ENCODE peak calls at places on chromosomes 11 and 22, in four cellular contexts. H is gastrocnemius medialis; I is endothelial cell; P is stimulated activated naive CD8-positive, alpha-beta T cell treated with anti-CD3 and anti-CD28 coated beads, Interleukin-15, amount 100 ng/mL, for 72 hours. Q is an unnamed sample.

GRCh38 chr11:40434941-40435340 is 1024.5 kb downstream of the LRRC4C start:
- DNase-seq in P (no peak), I (no peak), H (no peak), Q (no peak)

GRCh38 chr22:47036352-47036751 is 273.9 kb downstream of the TBC1D22A start:
- DNase-seq in H (no peak), P (no peak), I (no peak), Q (no peak)

GRCh38 chr22:20606041-20606783 is 98.8 kb downstream of the MED15 start:
- DNase-seq in P (peak; percentile 71), I (peak; percentile 74), H (no peak), Q (peak; percentile 54)

GRCh38 chr11:43898574-43898973 is 17.9 kb downstream of the ALKBH3 start:
- DNase-seq in P (no peak), H (no peak), I (no peak), Q (no peak)

GRCh38 chr11:70482529-70482917 is 84.2 kb downstream of the CTTN start:
- DNase-seq in I (no peak), P (no peak), H (peak; percentile 54), Q (no peak)

GRCh38 chr22:29093501-29093921 is 20.7 kb downstream of the KREMEN1 start:
- DNase-seq in H (no peak), P (no peak), I (no peak), Q (peak; percentile 51)

GRCh38 chr11:95544095-95544795 is 245.3 kb downstream of the FAM76B start:
- DNase-seq in I (no peak), H (no peak), P (no peak), Q (no peak)

GRCh38 chr11:2777396-2777795 is 77.6 kb upstream of the KCNQ1OT1 start:
- DNase-seq in H (no peak), I (peak; percentile 1), P (peak; percentile 4), Q (peak; percentile 83)

GRCh38 chr11:12841946-12842630 is 167.0 kb upstream of the RASSF10 start:
- DNase-seq in I (peak; percentile 22), H (no peak), P (no peak), Q (peak; percentile 98)

GRCh38 chr11:93756748-93757147 is 15.3 kb downstream of the C11orf54 start:
- DNase-seq in H (no peak), I (no peak), P (no peak), Q (no peak)

GRCh38 chr11:57648791-57649735 is 649 bp downstream of the YPEL4 start:
- DNase-seq in I (no peak), H (no peak), P (no peak), Q (peak; percentile 42)

GRCh38 chr11:119608781-119609180 is 120.2 kb downstream of the NECTIN1 start:
- DNase-seq in H (no peak), I (no peak), P (no peak), Q (no peak)

GRCh38 chr11:64865286-64866172 is 12.9 kb downstream of the EHD1 start:
- DNase-seq in P (peak; percentile 69), I (no peak), H (no peak), Q (peak; percentile 83)

GRCh38 chr22:49112661-49113626 is 714.7 kb downstream of the BRD1 start:
- DNase-seq in H (no peak), P (no peak), I (no peak), Q (no peak)

GRCh38 chr11:111819161-111820058 is 52.0 kb downstream of the ALG9 start:
- DNase-seq in H (peak; percentile 51), P (no peak), I (no peak), Q (peak; percentile 36)

GRCh38 chr11:96188625-96189006 is 154.4 kb downstream of the MAML2 start:
- DNase-seq in P (peak; percentile 36), I (no peak), H (no peak), Q (peak; percentile 59)

Q was measured in M059J.